ENCODE peak calls at places on chromosomes 12 and 14, in eight cellular contexts. R is GM23338, C is HCT116, F is K562, H is HL-60, Z is HepG2, U is GM12878, D is SK-N-SH. B is an unnamed sample.

GRCh38 chr14:61489932-61490331 is 168.6 kb downstream of the PRKCH start:
- DNase-seq in R (no peak), C (no peak), F (no peak), H (no peak), Z (no peak), U (no peak), D (no peak), B (no peak)

GRCh38 chr14:105860615-105861580 is 334.5 kb downstream of the TMEM121 start:
- DNase-seq in R (no peak), C (no peak), F (no peak), H (no peak), Z (no peak), U (no peak), D (no peak), B (no peak)

GRCh38 chr12:81492131-81492720 is 266.9 kb downstream of the PPFIA2 start:
- DNase-seq in R (no peak), C (no peak), F (no peak), H (no peak), Z (no peak), U (no peak), D (no peak), B (no peak)

GRCh38 chr14:59175404-59175803 is 13.1 kb upstream of the DAAM1 start:
- DNase-seq in R (no peak), C (no peak), F (no peak), H (no peak), Z (no peak), U (peak), D (no peak), B (no peak)

GRCh38 chr12:114399664-114400211 is 6.2 kb downstream of the TBX5 start:
- DNase-seq in R (peak), C (peak), F (peak), H (no peak), Z (no peak), U (no peak), D (peak), B (no peak)

GRCh38 chr12:50077099-50077498 is 8.0 kb upstream of the SMARCD1 start:
- DNase-seq in R (no peak), C (no peak), F (no peak), H (no peak), Z (no peak), U (no peak), D (no peak), B (no peak)

GRCh38 chr14:64998455-64998931 is 11.8 kb downstream of the FNTB start:
- DNase-seq in R (no peak), C (no peak), F (no peak), H (no peak), Z (no peak), U (no peak), D (no peak), B (no peak)

GRCh38 chr14:30569216-30569902 is 10.4 kb downstream of the G2E3 start:
- DNase-seq in R (peak), C (no peak), F (no peak), H (no peak), Z (peak), U (no peak), D (no peak), B (no peak)

GRCh38 chr14:100546051-100546443 is 41.2 kb downstream of the BEGAIN start:
- DNase-seq in R (no peak), C (no peak), F (peak), H (no peak), Z (no peak), U (no peak), D (no peak), B (no peak)

DNA sequence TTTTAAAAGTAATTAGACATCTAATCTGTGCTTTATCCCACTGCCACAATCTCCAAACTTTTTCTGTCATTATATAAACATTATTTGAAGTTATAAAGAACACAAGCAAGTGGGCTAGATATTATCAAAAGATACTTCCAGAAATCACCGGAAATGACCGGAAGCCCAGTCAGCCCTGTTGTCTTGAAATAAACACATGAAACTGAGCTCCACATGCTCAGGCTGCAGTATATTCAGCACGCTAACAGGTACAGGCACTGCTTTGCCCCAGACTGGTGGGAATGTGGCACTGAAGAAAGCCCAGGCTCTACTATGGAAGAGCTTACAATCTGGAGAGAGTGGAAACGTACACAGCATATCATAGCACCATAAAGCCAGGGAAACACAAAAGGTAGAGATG is 158.9 kb upstream of the PLEKHG7 start:
- DNase-seq in R (no peak), C (no peak), F (no peak), H (no peak), Z (no peak), U (no peak), D (no peak), B (no peak)
- TF ChIP-seq REST in R (no peak), C (no peak), F (no peak), H (no peak), Z (no peak), U (no peak), D (no peak), B (no peak)

GRCh38 chr12:32100361-32100760 is 6.3 kb upstream of the BICD1 start:
- DNase-seq in R (no peak), C (no peak), F (no peak), H (no peak), Z (no peak), U (no peak), D (no peak), B (no peak)
- TF ChIP-seq POLR2AphosphoS5 in R (no peak), C (no peak), F (no peak), H (no peak), Z (no peak), U (no peak), D (no peak), B (no peak)

GRCh38 chr14:103091041-103091882 is 3.3 kb upstream of the EXOC3L4 start:
- DNase-seq in R (peak), C (no peak), F (peak), H (peak), Z (no peak), U (no peak), D (peak), B (no peak)
- TF ChIP-seq CTCF in R (peak), C (peak), F (peak), H (no peak), Z (peak), U (peak), D (peak), B (peak)

GRCh38 chr12:29921307-29921706 is 137.6 kb upstream of the TMTC1 start:
- DNase-seq in R (no peak), C (peak), F (no peak), H (no peak), Z (peak), U (no peak), D (no peak), B (no peak)
- TF ChIP-seq REST in R (no peak), C (no peak), F (no peak), H (no peak), Z (no peak), U (no peak), D (no peak), B (no peak)

GRCh38 chr12:51954465-51955361 is 3.2 kb downstream of the ACVR1B start:
- DNase-seq in R (no peak), C (no peak), F (no peak), H (peak), Z (peak), U (no peak), D (no peak), B (no peak)
- TF ChIP-seq POLR2AphosphoS5 in R (no peak), C (no peak), F (no peak), H (no peak), Z (no peak), U (no peak), D (no peak), B (no peak)

GRCh38 chr12:11577658-11578260 is 71.7 kb upstream of the ETV6 start:
- DNase-seq in R (peak), C (no peak), F (no peak), H (no peak), Z (no peak), U (no peak), D (no peak), B (no peak)

GRCh38 chr12:11578461-11578993 is 70.9 kb upstream of the ETV6 start:
- DNase-seq in R (no peak), C (no peak), F (no peak), H (no peak), Z (no peak), U (peak), D (no peak), B (no peak)

GRCh38 chr12:11580125-11580751 is 69.2 kb upstream of the ETV6 start:
- DNase-seq in R (no peak), C (no peak), F (no peak), H (peak), Z (no peak), U (peak), D (no peak), B (no peak)

GRCh38 chr12:11584213-11584855 is 65.1 kb upstream of the ETV6 start:
- DNase-seq in R (no peak), C (no peak), F (no peak), H (no peak), Z (no peak), U (no peak), D (no peak), B (no peak)

DNA sequence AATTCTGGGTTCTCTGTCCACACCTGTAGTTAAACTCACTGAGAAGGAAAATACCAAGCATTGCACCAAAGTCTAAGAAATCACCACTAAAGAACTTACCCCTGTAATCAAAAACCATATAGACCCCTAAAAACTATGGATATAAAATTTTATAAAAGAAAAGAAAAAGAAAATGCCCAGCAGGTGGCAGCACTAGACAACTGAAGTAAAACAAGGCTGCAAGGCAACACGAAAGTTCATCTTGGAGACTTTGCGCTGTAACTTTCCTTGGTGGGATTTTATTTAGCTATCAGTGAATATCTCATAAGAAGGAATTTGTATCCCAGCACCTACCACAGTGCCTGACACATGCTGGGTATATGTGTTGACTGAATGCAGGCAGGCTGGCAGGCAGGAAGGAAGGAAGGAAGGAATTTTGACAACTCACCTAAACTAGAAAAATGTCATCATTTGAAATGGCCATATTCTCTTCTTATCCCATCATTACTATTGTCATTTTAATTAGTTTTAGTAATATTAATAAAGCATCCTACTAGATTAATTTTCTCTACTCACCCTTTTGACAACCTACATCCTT is 68.2 kb upstream of the ETV6 start:
- DNase-seq in R (peak), C (peak), F (peak), H (no peak), Z (peak), U (no peak), D (peak), B (peak)
- TF ChIP-seq CTCF in R (peak), C (peak), F (peak), H (no peak), Z (peak), U (peak), D (peak), B (peak)

GRCh38 chr14:22008098-22008412 is 334.4 kb upstream of the OR4E1 start:
- DNase-seq in R (no peak), C (no peak), F (no peak), H (no peak), Z (no peak), U (no peak), D (no peak), B (no peak)

GRCh38 chr14:22010532-22011242 is 337.1 kb upstream of the OR4E1 start:
- DNase-seq in R (no peak), C (no peak), F (no peak), H (no peak), Z (no peak), U (no peak), D (no peak), B (no peak)

GRCh38 chr14:22008766-22009165 is 335.1 kb upstream of the OR4E1 start:
- DNase-seq in R (no peak), C (no peak), F (no peak), H (no peak), Z (no peak), U (no peak), D (no peak), B (no peak)

GRCh38 chr14:22011243-22011642 is 337.6 kb upstream of the OR4E1 start:
- DNase-seq in R (no peak), C (no peak), F (no peak), H (no peak), Z (no peak), U (no peak), D (no peak), B (no peak)

GRCh38 chr14:22007278-22008097 is 333.9 kb upstream of the OR4E1 start:
- DNase-seq in R (no peak), C (no peak), F (no peak), H (no peak), Z (no peak), U (no peak), D (no peak), B (no peak)
- TF ChIP-seq REST in R (no peak), C (no peak), F (no peak), H (no peak), Z (no peak), U (no peak), D (no peak), B (no peak)

DNA sequence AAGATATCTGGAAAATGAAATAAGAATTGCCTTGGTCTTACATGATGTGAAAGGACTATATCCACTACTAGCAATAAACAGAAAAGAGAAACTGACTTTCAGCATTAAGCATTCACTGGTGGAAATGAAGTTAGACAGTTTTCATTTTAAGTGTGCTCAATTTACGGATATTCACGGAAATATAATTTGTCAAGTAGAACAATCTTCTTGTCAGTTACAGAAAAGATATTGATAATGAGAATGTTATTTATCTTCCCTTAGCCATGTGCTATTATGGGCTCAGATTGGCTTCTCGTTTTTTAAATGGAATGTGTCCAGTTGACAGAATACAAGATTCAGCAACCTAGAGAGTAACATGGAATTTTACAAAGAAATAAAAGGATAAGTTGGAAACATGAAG is 118.6 kb upstream of the SLCO1C1 start:
- DNase-seq in R (no peak), C (no peak), F (no peak), H (no peak), Z (no peak), U (no peak), D (no peak), B (no peak)
- TF ChIP-seq POLR2AphosphoS5 in R (no peak), C (no peak), F (no peak), H (no peak), Z (no peak), U (no peak), D (no peak), B (no peak)

GRCh38 chr12:16189849-16190248 is 87.6 kb downstream of the SLC15A5 start:
- DNase-seq in R (peak), C (no peak), F (no peak), H (no peak), Z (peak), U (no peak), D (no peak), B (no peak)
- TF ChIP-seq CTCF in R (peak), C (no peak), F (peak), H (peak), Z (peak), U (no peak), D (peak), B (no peak)

B was measured in Panc1.